ENCODE peak calls at places on chromosomes 7 and 10, in nine cellular contexts. One of them, this sample, is unnamed. For H3K4me1 and H3K36me3, the result is how much of the 10 kb centered on the place peaks cover.

GRCh38 chr10:48470115-48470892 is 134.6 kb downstream of the ARHGAP22 start:
- DNase-seq in PC-3: no peak
- DNase-seq in psoas muscle: peak
- DNase-seq in GM23338: peak
- DNase-seq in right lobe of liver: no peak
- DNase-seq in pancreas: no peak
- DNase-seq in tibial artery: peak
- DNase-seq in hepatocyte: peak
- DNase-seq in upper lobe of right lung: peak
- DNase-seq in this sample: peak

GRCh38 chr7:106126170-106126938 is 14.2 kb upstream of the SYPL1 start:
- DNase-seq in PC-3: peak
- DNase-seq in hepatocyte: no peak
- DNase-seq in right lobe of liver: no peak
- DNase-seq in upper lobe of right lung: no peak
- DNase-seq in tibial artery: no peak
- DNase-seq in GM23338: no peak
- DNase-seq in pancreas: no peak
- DNase-seq in psoas muscle: no peak
- DNase-seq in this sample: no peak

GRCh38 chr10:95327367-95327766 is 36.6 kb upstream of the PDLIM1 start:
- DNase-seq in right lobe of liver: no peak
- DNase-seq in upper lobe of right lung: no peak
- DNase-seq in GM23338: no peak
- DNase-seq in PC-3: peak
- DNase-seq in tibial artery: no peak
- DNase-seq in psoas muscle: peak
- DNase-seq in hepatocyte: peak
- DNase-seq in pancreas: no peak
- DNase-seq in this sample: no peak

GRCh38 chr7:158282461-158283001 is 305.1 kb downstream of the PTPRN2 start:
- DNase-seq in pancreas: peak
- DNase-seq in PC-3: no peak
- DNase-seq in upper lobe of right lung: peak
- DNase-seq in tibial artery: peak
- DNase-seq in right lobe of liver: no peak
- DNase-seq in psoas muscle: no peak
- DNase-seq in hepatocyte: no peak
- DNase-seq in GM23338: no peak
- DNase-seq in this sample: no peak

GRCh38 chr7:158618745-158619140 is 31.1 kb upstream of the PTPRN2 start:
- DNase-seq in psoas muscle: no peak
- DNase-seq in hepatocyte: no peak
- DNase-seq in right lobe of liver: no peak
- DNase-seq in PC-3: no peak
- DNase-seq in pancreas: no peak
- DNase-seq in tibial artery: no peak
- DNase-seq in upper lobe of right lung: no peak
- DNase-seq in GM23338: no peak
- DNase-seq in this sample: no peak

GRCh38 chr10:106387063-106387462 is 777.4 kb downstream of the SORCS1 start:
- DNase-seq in upper lobe of right lung: no peak
- DNase-seq in pancreas: no peak
- DNase-seq in tibial artery: no peak
- DNase-seq in right lobe of liver: no peak
- DNase-seq in GM23338: no peak
- DNase-seq in psoas muscle: no peak
- DNase-seq in PC-3: peak
- DNase-seq in hepatocyte: no peak
- DNase-seq in this sample: no peak

GRCh38 chr10:117096559-117097201 is 41.4 kb downstream of the VAX1 start:
- DNase-seq in PC-3: no peak
- DNase-seq in upper lobe of right lung: no peak
- DNase-seq in tibial artery: no peak
- DNase-seq in GM23338: peak
- DNase-seq in hepatocyte: no peak
- DNase-seq in psoas muscle: no peak
- DNase-seq in right lobe of liver: no peak
- DNase-seq in pancreas: no peak
- DNase-seq in this sample: no peak

GRCh38 chr10:26714816-26715487 is 17.5 kb downstream of the PDSS1 start:
- DNase-seq in psoas muscle: no peak
- DNase-seq in upper lobe of right lung: no peak
- DNase-seq in hepatocyte: peak
- DNase-seq in PC-3: no peak
- DNase-seq in pancreas: no peak
- DNase-seq in GM23338: no peak
- DNase-seq in tibial artery: no peak
- DNase-seq in right lobe of liver: no peak
- DNase-seq in this sample: no peak

GRCh38 chr10:93541402-93542357 is 24.8 kb upstream of the FFAR4 start:
- DNase-seq in right lobe of liver: peak
- DNase-seq in pancreas: peak
- DNase-seq in psoas muscle: peak
- DNase-seq in tibial artery: no peak
- DNase-seq in PC-3: peak
- DNase-seq in upper lobe of right lung: no peak
- DNase-seq in hepatocyte: peak
- DNase-seq in GM23338: peak
- DNase-seq in this sample: no peak

GRCh38 chr7:69049341-69049740 is 548.9 kb upstream of the AUTS2 start:
- DNase-seq in PC-3: no peak
- DNase-seq in pancreas: no peak
- DNase-seq in GM23338: no peak
- DNase-seq in hepatocyte: no peak
- DNase-seq in tibial artery: no peak
- DNase-seq in upper lobe of right lung: no peak
- DNase-seq in right lobe of liver: no peak
- DNase-seq in psoas muscle: no peak
- DNase-seq in this sample: no peak

GRCh38 chr10:107809889-107810288 is 645.4 kb upstream of the SORCS1 start:
- DNase-seq in upper lobe of right lung: no peak
- DNase-seq in PC-3: peak
- DNase-seq in GM23338: no peak
- DNase-seq in psoas muscle: no peak
- DNase-seq in tibial artery: no peak
- DNase-seq in hepatocyte: no peak
- DNase-seq in right lobe of liver: no peak
- DNase-seq in pancreas: no peak
- DNase-seq in this sample: no peak

GRCh38 chr7:35781200-35781701 is 19.6 kb upstream of the SEPTIN7 start:
- DNase-seq in hepatocyte: no peak
- DNase-seq in PC-3: no peak
- DNase-seq in psoas muscle: no peak
- DNase-seq in upper lobe of right lung: no peak
- DNase-seq in GM23338: no peak
- DNase-seq in right lobe of liver: no peak
- DNase-seq in pancreas: no peak
- DNase-seq in tibial artery: no peak
- DNase-seq in this sample: no peak

GRCh38 chr10:112658900-112659328 is 211.9 kb downstream of the VTI1A start:
- DNase-seq in tibial artery: no peak
- DNase-seq in PC-3: peak
- DNase-seq in GM23338: no peak
- DNase-seq in hepatocyte: peak
- DNase-seq in right lobe of liver: no peak
- DNase-seq in psoas muscle: no peak
- DNase-seq in upper lobe of right lung: no peak
- DNase-seq in pancreas: no peak
- DNase-seq in this sample: no peak

GRCh38 chr7:39979406-39980073 is 29.5 kb downstream of the CDK13 start:
- DNase-seq in hepatocyte: no peak
- DNase-seq in psoas muscle: no peak
- DNase-seq in pancreas: no peak
- DNase-seq in tibial artery: no peak
- DNase-seq in GM23338: no peak
- DNase-seq in upper lobe of right lung: no peak
- DNase-seq in right lobe of liver: no peak
- DNase-seq in PC-3: no peak
- DNase-seq in this sample: no peak

DNA sequence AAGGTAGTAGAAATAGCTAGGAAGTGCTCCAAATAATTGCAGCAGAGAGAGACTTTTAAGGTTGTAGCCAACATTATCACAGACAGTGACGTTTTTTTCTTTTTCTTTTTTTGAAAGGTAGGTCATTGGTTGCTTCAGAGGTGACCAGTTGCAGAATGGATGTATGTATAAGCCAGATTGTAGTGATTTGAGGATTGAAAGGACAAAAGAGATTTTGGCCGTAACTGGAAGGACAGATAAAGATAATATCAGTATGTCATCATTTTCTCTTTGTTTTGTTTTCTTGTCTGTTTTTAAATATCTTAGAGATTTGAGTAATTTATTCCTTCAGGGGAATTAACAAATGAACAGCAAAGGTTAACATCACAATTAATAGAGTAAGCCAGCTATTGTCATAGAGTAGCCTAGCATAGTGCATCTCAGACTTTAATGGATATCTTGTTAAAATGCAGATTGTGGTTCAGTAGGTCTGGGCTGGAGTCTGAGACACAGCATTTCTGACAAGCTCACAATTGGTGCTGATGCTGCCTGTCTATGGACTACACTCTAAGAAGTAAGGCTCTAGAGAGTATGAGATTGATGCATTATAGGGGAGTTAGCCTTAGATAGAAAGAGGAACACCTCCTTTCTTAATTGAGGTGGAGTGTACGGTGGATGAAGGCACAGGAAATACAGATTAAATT is 28.3 kb downstream of the CDK13 start:
- DNase-seq in right lobe of liver: no peak
- DNase-seq in psoas muscle: no peak
- DNase-seq in pancreas: no peak
- DNase-seq in GM23338: peak
- DNase-seq in hepatocyte: no peak
- DNase-seq in upper lobe of right lung: no peak
- DNase-seq in PC-3: no peak
- DNase-seq in tibial artery: no peak
- DNase-seq in this sample: no peak
- H3K4me1 ChIP-seq in right lobe of liver: under half
- H3K4me1 ChIP-seq in psoas muscle: under half
- H3K4me1 ChIP-seq in pancreas: under half
- H3K4me1 ChIP-seq in GM23338: half or more
- H3K4me1 ChIP-seq in hepatocyte: under half
- H3K4me1 ChIP-seq in upper lobe of right lung: under half
- H3K4me1 ChIP-seq in PC-3: under half
- H3K4me1 ChIP-seq in tibial artery: half or more
- H3K4me1 ChIP-seq in this sample: under half

DNA sequence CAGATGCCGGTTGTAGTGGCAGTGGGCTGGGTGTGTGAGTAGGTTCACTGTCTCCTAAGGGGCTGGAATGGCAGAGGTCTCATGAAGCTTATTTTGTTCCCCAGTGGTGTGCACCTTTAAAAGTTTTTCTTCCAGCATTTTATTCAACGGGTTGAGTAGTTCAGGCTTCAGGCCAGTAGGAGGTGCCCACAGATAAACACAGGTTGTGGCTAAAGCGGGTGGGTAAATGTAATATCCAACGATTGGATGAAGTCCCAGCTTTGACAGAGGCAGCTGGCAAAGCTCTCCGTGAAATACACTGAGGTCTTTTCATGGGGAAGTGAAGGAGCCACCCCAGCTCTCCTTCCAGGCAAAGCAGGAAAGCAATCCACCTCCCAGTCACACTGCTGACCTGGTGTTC is 339.8 kb upstream of the LRRTM3 start:
- DNase-seq in PC-3: peak
- DNase-seq in tibial artery: no peak
- DNase-seq in psoas muscle: no peak
- DNase-seq in hepatocyte: peak
- DNase-seq in upper lobe of right lung: no peak
- DNase-seq in pancreas: no peak
- DNase-seq in GM23338: peak
- DNase-seq in right lobe of liver: no peak
- DNase-seq in this sample: no peak
- TF ChIP-seq CTCF in PC-3: peak
- TF ChIP-seq CTCF in tibial artery: no peak
- TF ChIP-seq CTCF in psoas muscle: no peak
- TF ChIP-seq CTCF in hepatocyte: peak
- TF ChIP-seq CTCF in upper lobe of right lung: no peak
- TF ChIP-seq CTCF in pancreas: peak
- TF ChIP-seq CTCF in GM23338: peak
- TF ChIP-seq CTCF in right lobe of liver: no peak
- TF ChIP-seq CTCF in this sample: no peak

DNA sequence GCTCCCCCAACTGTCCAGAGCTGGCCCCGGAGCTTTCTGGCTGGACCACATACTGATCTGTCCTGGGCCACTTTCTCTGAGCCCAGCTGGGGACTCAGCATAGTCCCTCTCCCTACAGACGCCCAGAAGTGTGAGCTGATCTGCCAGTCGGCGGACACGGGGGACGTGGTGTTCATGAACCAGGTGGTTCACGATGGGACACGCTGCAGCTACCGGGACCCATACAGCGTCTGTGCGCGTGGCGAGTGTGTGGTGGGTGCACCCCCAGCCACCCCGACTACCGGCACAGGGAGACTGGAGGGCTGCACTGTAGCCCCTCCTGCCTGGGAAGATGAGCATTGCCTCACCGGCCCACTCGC is 41.8 kb downstream of the TBATA start:
- DNase-seq in tibial artery: no peak
- DNase-seq in PC-3: no peak
- DNase-seq in psoas muscle: no peak
- DNase-seq in upper lobe of right lung: peak
- DNase-seq in hepatocyte: no peak
- DNase-seq in GM23338: no peak
- DNase-seq in right lobe of liver: no peak
- DNase-seq in pancreas: no peak
- DNase-seq in this sample: peak
- H3K36me3 ChIP-seq in tibial artery: under half
- H3K36me3 ChIP-seq in PC-3: under half
- H3K36me3 ChIP-seq in psoas muscle: under half
- H3K36me3 ChIP-seq in upper lobe of right lung: under half
- H3K36me3 ChIP-seq in hepatocyte: under half
- H3K36me3 ChIP-seq in GM23338: under half
- H3K36me3 ChIP-seq in right lobe of liver: under half
- H3K36me3 ChIP-seq in pancreas: under half
- H3K36me3 ChIP-seq in this sample: under half

GRCh38 chr7:131606346-131607290 is 50.2 kb upstream of the PODXL start:
- DNase-seq in upper lobe of right lung: no peak
- DNase-seq in GM23338: peak
- DNase-seq in right lobe of liver: no peak
- DNase-seq in psoas muscle: no peak
- DNase-seq in PC-3: peak
- DNase-seq in hepatocyte: no peak
- DNase-seq in tibial artery: no peak
- DNase-seq in pancreas: no peak
- DNase-seq in this sample: no peak

GRCh38 chr7:131603932-131604331 is 47.5 kb upstream of the PODXL start:
- DNase-seq in hepatocyte: no peak
- DNase-seq in PC-3: no peak
- DNase-seq in psoas muscle: no peak
- DNase-seq in tibial artery: no peak
- DNase-seq in GM23338: no peak
- DNase-seq in right lobe of liver: no peak
- DNase-seq in upper lobe of right lung: no peak
- DNase-seq in pancreas: no peak
- DNase-seq in this sample: no peak

GRCh38 chr7:131607291-131608111 is 51.1 kb upstream of the PODXL start:
- DNase-seq in GM23338: no peak
- DNase-seq in PC-3: no peak
- DNase-seq in right lobe of liver: no peak
- DNase-seq in upper lobe of right lung: no peak
- DNase-seq in tibial artery: no peak
- DNase-seq in hepatocyte: no peak
- DNase-seq in psoas muscle: no peak
- DNase-seq in pancreas: no peak
- DNase-seq in this sample: no peak

GRCh38 chr7:131604841-131605279 is 48.4 kb upstream of the PODXL start:
- DNase-seq in upper lobe of right lung: no peak
- DNase-seq in right lobe of liver: no peak
- DNase-seq in PC-3: peak
- DNase-seq in hepatocyte: no peak
- DNase-seq in pancreas: no peak
- DNase-seq in psoas muscle: no peak
- DNase-seq in tibial artery: no peak
- DNase-seq in GM23338: peak
- DNase-seq in this sample: no peak

GRCh38 chr7:131605280-131605878 is 49.0 kb upstream of the PODXL start:
- DNase-seq in PC-3: no peak
- DNase-seq in pancreas: no peak
- DNase-seq in tibial artery: no peak
- DNase-seq in hepatocyte: no peak
- DNase-seq in GM23338: peak
- DNase-seq in upper lobe of right lung: no peak
- DNase-seq in right lobe of liver: no peak
- DNase-seq in psoas muscle: no peak
- DNase-seq in this sample: no peak
- H3K4me1 ChIP-seq in PC-3: under half
- H3K4me1 ChIP-seq in pancreas: under half
- H3K4me1 ChIP-seq in tibial artery: under half
- H3K4me1 ChIP-seq in hepatocyte: under half
- H3K4me1 ChIP-seq in GM23338: under half
- H3K4me1 ChIP-seq in upper lobe of right lung: under half
- H3K4me1 ChIP-seq in right lobe of liver: under half
- H3K4me1 ChIP-seq in psoas muscle: under half
- H3K4me1 ChIP-seq in this sample: under half

This sample was measured in kidney.